ENCODE peak calls at places on chromosomes 4 and X, in ten cellular contexts. H, U, P, W, G, Z, R, F, X and T are unnamed samples. For H3K4me1, the result is how much of the 10 kb centered on the place peaks cover.

GRCh38 chrX:44178271-44178670 is 165.2 kb downstream of the EFHC2 start:
- DNase-seq in X (no peak), Z (no peak), F (no peak), R (no peak), U (no peak), H (no peak), G (no peak), P (no peak), W (no peak), T (no peak)

GRCh38 chr4:8409271-8410065 is 31.1 kb downstream of the ACOX3 start:
- DNase-seq in Z (no peak), X (no peak), R (peak), H (no peak), G (no peak), F (no peak), P (peak), W (peak), U (no peak), T (no peak)

GRCh38 chr4:17781072-17781830 is at the start of gene FAM184B:
- DNase-seq in G (peak), H (no peak), W (no peak), X (no peak), U (no peak), P (no peak), R (peak), Z (no peak), F (peak), T (no peak)

GRCh38 chr4:39450618-39451017 is 8.1 kb downstream of the RPL9 start:
- DNase-seq in X (no peak), G (no peak), P (no peak), H (no peak), Z (no peak), F (no peak), W (no peak), U (no peak), R (no peak), T (no peak)

GRCh38 chr4:77634132-77634785 is 28.6 kb downstream of the CXCL13 start:
- DNase-seq in P (no peak), U (no peak), W (no peak), G (no peak), X (no peak), F (no peak), R (no peak), H (no peak), Z (no peak), T (no peak)

GRCh38 chr4:157791236-157791635 is 381.6 kb downstream of the GASK1B start:
- DNase-seq in H (no peak), Z (no peak), U (no peak), P (no peak), F (no peak), X (no peak), R (no peak), G (no peak), W (no peak), T (no peak)

GRCh38 chrX:23937100-23937499 is 29.3 kb downstream of the CXorf58 start:
- DNase-seq in G (peak), X (no peak), Z (no peak), U (no peak), R (no peak), H (no peak), F (no peak), P (no peak), W (no peak), T (no peak)

GRCh38 chr4:116055857-116056827 is 942.7 kb upstream of the NDST4 start:
- DNase-seq in H (no peak), R (no peak), P (no peak), F (no peak), X (no peak), W (peak), G (peak), U (no peak), Z (no peak), T (no peak)

GRCh38 chrX:101079223-101079622 is 544 bp downstream of the TMEM35A start:
- DNase-seq in R (no peak), P (no peak), X (no peak), W (peak), U (no peak), Z (no peak), G (peak), H (no peak), F (no peak), T (no peak)

GRCh38 chr4:40515398-40516293 is 114.0 kb downstream of the RBM47 start:
- DNase-seq in U (no peak), R (no peak), H (peak), Z (no peak), G (peak), X (peak), P (no peak), F (peak), W (peak), T (peak)

GRCh38 chr4:173528378-173529321 is 1.4 kb downstream of the HAND2 start:
- DNase-seq in G (peak), P (no peak), H (no peak), X (no peak), F (no peak), U (no peak), Z (no peak), W (no peak), R (peak), T (no peak)

GRCh38 chrX:122026665-122027064 is 979.3 kb downstream of the GLUD2 start:
- DNase-seq in H (no peak), X (no peak), U (no peak), F (no peak), Z (no peak), G (no peak), R (no peak), P (no peak), W (no peak), T (no peak)

GRCh38 chr4:122229857-122230256 is 77.7 kb downstream of the BLTP1 start:
- DNase-seq in H (no peak), U (no peak), P (no peak), F (no peak), G (no peak), W (no peak), R (no peak), Z (no peak), X (no peak), T (no peak)

GRCh38 chrX:39816871-39817731 is 280.7 kb downstream of the BCOR start:
- DNase-seq in Z (no peak), G (peak), W (peak), H (no peak), R (no peak), P (no peak), U (no peak), F (no peak), X (no peak), T (no peak)

GRCh38 chr4:186013404-186014186 is 55.4 kb upstream of the TLR3 start:
- DNase-seq in U (no peak), H (no peak), G (no peak), P (no peak), R (no peak), W (no peak), X (no peak), F (no peak), Z (no peak), T (no peak)

GRCh38 chr4:174324246-174324645 is 40.5 kb downstream of the CEP44 start:
- DNase-seq in H (no peak), P (no peak), U (no peak), W (peak), R (no peak), G (no peak), Z (no peak), X (no peak), F (no peak), T (no peak)

GRCh38 chr4:150972592-150972991 is 42.5 kb downstream of the LRBA start:
- DNase-seq in R (no peak), U (no peak), X (no peak), W (peak), H (no peak), P (no peak), F (no peak), Z (no peak), G (no peak), T (no peak)

DNA sequence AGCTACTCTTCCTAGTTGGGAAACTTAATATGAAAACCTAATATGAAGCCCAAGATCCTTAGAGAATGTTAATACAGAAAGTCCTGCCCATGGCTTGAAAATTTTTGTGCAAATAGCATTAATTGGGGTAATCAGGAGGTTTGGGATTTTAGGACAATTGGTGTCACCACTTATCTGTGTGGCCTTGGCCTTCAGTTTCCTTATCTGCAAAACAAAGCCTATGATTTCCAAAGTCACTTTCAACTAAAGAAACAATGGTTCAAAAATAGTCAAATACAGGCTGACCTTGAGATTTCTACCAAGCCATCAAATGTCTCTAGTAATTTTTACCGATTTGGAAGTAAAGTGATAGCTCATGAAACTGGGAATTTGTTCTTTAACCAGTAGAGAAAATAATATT is 40.2 kb upstream of the FAM9C start:
- DNase-seq in Z (no peak), F (no peak), R (no peak), P (no peak), G (no peak), X (no peak), W (no peak), U (no peak), H (no peak), T (no peak)
- H3K4me1 ChIP-seq in Z (under half), F (under half), R (under half), P (half or more), G (under half), X (under half), W (under half), U (under half), H (under half), T (under half)

DNA sequence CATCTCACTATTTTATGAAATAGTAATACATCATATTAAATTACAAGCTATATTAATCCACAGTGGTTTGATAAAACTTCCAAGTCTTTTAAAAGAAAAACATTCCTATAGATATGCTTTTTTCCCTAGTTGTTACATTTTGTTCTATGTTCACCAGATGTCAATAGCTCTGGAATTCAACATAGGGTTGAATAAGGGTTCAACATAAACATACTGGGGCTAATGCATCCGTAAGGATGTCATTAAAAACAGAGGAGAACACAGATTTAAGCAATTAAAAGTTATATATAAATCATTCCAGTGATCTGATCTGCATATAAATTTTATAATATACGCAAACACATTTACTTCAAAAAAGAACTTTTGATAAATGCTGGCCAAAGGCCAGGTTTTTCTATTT is 32.5 kb downstream of the SULT1B1 start:
- DNase-seq in W (peak), Z (no peak), H (no peak), U (no peak), R (no peak), X (no peak), P (no peak), F (no peak), G (no peak), T (no peak)
- H3K4me1 ChIP-seq in W (under half), Z (under half), H (under half), U (under half), R (under half), X (under half), P (under half), F (under half), G (under half), T (under half)

GRCh38 chr4:86939123-86939522 is 4.3 kb downstream of the AFF1 start:
- DNase-seq in F (no peak), H (no peak), W (no peak), G (no peak), U (no peak), Z (no peak), P (no peak), X (no peak), R (no peak), T (no peak)

GRCh38 chr4:86940920-86941460 is 6.2 kb downstream of the AFF1 start:
- DNase-seq in U (no peak), P (no peak), X (no peak), R (no peak), Z (no peak), H (no peak), W (no peak), G (no peak), F (no peak), T (no peak)

GRCh38 chr4:86942185-86942666 is 7.4 kb downstream of the AFF1 start:
- DNase-seq in Z (no peak), X (no peak), G (no peak), W (peak), F (no peak), H (no peak), P (no peak), R (no peak), U (no peak), T (peak)

GRCh38 chr4:86940176-86940575 is 5.4 kb downstream of the AFF1 start:
- DNase-seq in R (no peak), U (no peak), X (no peak), F (no peak), W (no peak), Z (peak), P (no peak), G (no peak), H (no peak), T (no peak)

GRCh38 chr4:86939737-86940141 is 4.9 kb downstream of the AFF1 start:
- DNase-seq in F (no peak), R (no peak), H (no peak), P (peak), G (no peak), W (no peak), Z (no peak), X (no peak), U (no peak), T (no peak)
- H3K4me1 ChIP-seq in F (under half), R (under half), H (half or more), P (half or more), G (under half), W (under half), Z (under half), X (under half), U (under half), T (half or more)

GRCh38 chr4:3661989-3662388 is 104.2 kb upstream of the ADRA2C start:
- DNase-seq in P (no peak), W (no peak), H (no peak), Z (no peak), U (no peak), R (peak), G (no peak), X (no peak), F (no peak), T (no peak)

GRCh38 chr4:3662516-3662915 is 103.7 kb upstream of the ADRA2C start:
- DNase-seq in G (no peak), X (no peak), W (no peak), R (peak), F (no peak), P (no peak), H (no peak), U (no peak), Z (no peak), T (no peak)

GRCh38 chr4:3659131-3659530 is 107.1 kb upstream of the ADRA2C start:
- DNase-seq in G (no peak), P (no peak), W (no peak), H (no peak), Z (no peak), X (no peak), U (no peak), F (no peak), R (peak), T (no peak)

GRCh38 chr4:3660086-3660927 is 105.9 kb upstream of the ADRA2C start:
- DNase-seq in Z (no peak), G (peak), W (peak), P (no peak), F (no peak), H (no peak), U (no peak), R (peak), X (no peak), T (no peak)

DNA sequence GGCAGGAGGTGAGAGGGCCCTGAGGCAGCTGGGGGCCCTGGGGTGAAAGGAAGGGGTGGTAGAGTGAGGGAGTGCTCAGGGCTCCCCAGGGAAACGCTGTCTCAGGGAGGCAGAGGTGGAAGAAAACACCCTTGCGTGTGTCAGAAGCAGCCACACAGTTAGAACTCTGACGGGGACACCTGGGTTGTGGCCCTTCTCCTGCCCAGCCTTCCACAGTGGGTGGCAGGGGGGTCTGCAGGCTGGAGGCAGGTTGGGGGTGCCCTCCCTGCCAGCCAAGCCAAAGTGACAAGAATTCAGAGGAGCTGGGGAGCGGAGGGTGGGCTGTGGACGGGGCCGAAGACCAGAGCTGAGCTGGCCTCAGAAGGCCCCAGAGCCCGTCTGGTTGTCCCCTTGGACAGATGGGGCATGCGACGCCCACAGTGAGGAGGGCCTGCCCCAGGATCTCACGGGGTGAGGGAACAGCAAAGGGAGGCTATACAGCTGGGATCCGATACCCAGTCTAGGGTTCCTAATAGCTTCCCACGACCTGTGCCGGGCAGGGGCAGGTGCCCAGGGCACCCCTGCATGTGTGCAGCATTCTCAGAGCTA is 105.2 kb upstream of the ADRA2C start:
- DNase-seq in H (no peak), G (no peak), X (no peak), U (no peak), F (no peak), W (no peak), Z (no peak), P (no peak), R (peak), T (no peak)
- H3K4me1 ChIP-seq in H (under half), G (under half), X (under half), U (under half), F (under half), W (under half), Z (under half), P (under half), R (under half), T (under half)